ENCODE peak calls at places on chromosome 19, in ten cellular contexts. One of them, this sample, is unnamed.

GRCh38 chr19:54179921-54180452 is 7.0 kb upstream of the TMC4 start:
- DNase-seq in aorta: peak; percentile 35
- DNase-seq in GM23248: peak; percentile 39
- DNase-seq in GM23338: peak; percentile 98
- DNase-seq in heart left ventricle: no peak
- DNase-seq in body of pancreas: no peak
- DNase-seq in thoracic aorta: no peak
- DNase-seq in transverse colon: peak; percentile 79
- DNase-seq in lower lobe of right lung: peak; percentile 47
- DNase-seq in kidney: peak; percentile 84
- DNase-seq in this sample: no peak

GRCh38 chr19:36849701-36850645 is 703 bp upstream of the ZNF345 start:
- DNase-seq in aorta: peak; percentile 96
- DNase-seq in GM23248: peak; percentile 96
- DNase-seq in body of pancreas: peak; percentile 87
- DNase-seq in kidney: peak; percentile 96
- DNase-seq in lower lobe of right lung: peak; percentile 95
- DNase-seq in heart left ventricle: peak; percentile 95
- DNase-seq in GM23338: peak; percentile 96
- DNase-seq in transverse colon: peak; percentile 93
- DNase-seq in thoracic aorta: peak; percentile 80
- DNase-seq in this sample: peak; percentile 64

GRCh38 chr19:13132471-13133166 is 14.6 kb downstream of the NACC1 start:
- DNase-seq in thoracic aorta: no peak
- DNase-seq in transverse colon: no peak
- DNase-seq in lower lobe of right lung: no peak
- DNase-seq in aorta: no peak
- DNase-seq in GM23338: no peak
- DNase-seq in body of pancreas: no peak
- DNase-seq in kidney: no peak
- DNase-seq in GM23248: peak; percentile 96
- DNase-seq in heart left ventricle: no peak
- DNase-seq in this sample: no peak

GRCh38 chr19:29541473-29542253 is 15.9 kb downstream of the VSTM2B start:
- DNase-seq in body of pancreas: no peak
- DNase-seq in GM23338: no peak
- DNase-seq in GM23248: no peak
- DNase-seq in lower lobe of right lung: no peak
- DNase-seq in transverse colon: no peak
- DNase-seq in kidney: no peak
- DNase-seq in thoracic aorta: no peak
- DNase-seq in heart left ventricle: no peak
- DNase-seq in aorta: no peak
- DNase-seq in this sample: no peak

GRCh38 chr19:45202637-45203036 is 24.1 kb downstream of the BLOC1S3 start:
- DNase-seq in body of pancreas: no peak
- DNase-seq in heart left ventricle: no peak
- DNase-seq in transverse colon: no peak
- DNase-seq in thoracic aorta: no peak
- DNase-seq in aorta: no peak
- DNase-seq in GM23338: no peak
- DNase-seq in lower lobe of right lung: no peak
- DNase-seq in kidney: no peak
- DNase-seq in GM23248: no peak
- DNase-seq in this sample: no peak

GRCh38 chr19:53965091-53965490 is 2.4 kb downstream of the CACNG8 start:
- DNase-seq in GM23338: no peak
- DNase-seq in transverse colon: no peak
- DNase-seq in lower lobe of right lung: no peak
- DNase-seq in thoracic aorta: no peak
- DNase-seq in kidney: no peak
- DNase-seq in heart left ventricle: no peak
- DNase-seq in body of pancreas: no peak
- DNase-seq in GM23248: no peak
- DNase-seq in aorta: no peak
- DNase-seq in this sample: no peak

GRCh38 chr19:30089086-30089665 is 147.1 kb downstream of the URI1 start:
- DNase-seq in heart left ventricle: no peak
- DNase-seq in body of pancreas: no peak
- DNase-seq in GM23338: no peak
- DNase-seq in kidney: peak; percentile 46
- DNase-seq in aorta: no peak
- DNase-seq in GM23248: no peak
- DNase-seq in lower lobe of right lung: no peak
- DNase-seq in transverse colon: no peak
- DNase-seq in thoracic aorta: no peak
- DNase-seq in this sample: no peak

GRCh38 chr19:37938379-37938778 is 31.4 kb downstream of the SIPA1L3 start:
- DNase-seq in GM23248: no peak
- DNase-seq in aorta: no peak
- DNase-seq in body of pancreas: no peak
- DNase-seq in lower lobe of right lung: no peak
- DNase-seq in heart left ventricle: no peak
- DNase-seq in kidney: no peak
- DNase-seq in transverse colon: no peak
- DNase-seq in GM23338: no peak
- DNase-seq in thoracic aorta: no peak
- DNase-seq in this sample: peak; percentile 21

GRCh38 chr19:3508771-3509535 is 2.8 kb downstream of the FZR1 start:
- DNase-seq in GM23248: peak; percentile 18
- DNase-seq in transverse colon: no peak
- DNase-seq in lower lobe of right lung: no peak
- DNase-seq in GM23338: no peak
- DNase-seq in body of pancreas: no peak
- DNase-seq in kidney: no peak
- DNase-seq in thoracic aorta: no peak
- DNase-seq in heart left ventricle: no peak
- DNase-seq in aorta: no peak
- DNase-seq in this sample: no peak

GRCh38 chr19:47523473-47523872 is 8.6 kb upstream of the NAPA start:
- DNase-seq in lower lobe of right lung: no peak
- DNase-seq in GM23338: no peak
- DNase-seq in aorta: no peak
- DNase-seq in heart left ventricle: peak; percentile 61
- DNase-seq in kidney: no peak
- DNase-seq in transverse colon: peak; percentile 58
- DNase-seq in GM23248: no peak
- DNase-seq in thoracic aorta: no peak
- DNase-seq in body of pancreas: no peak
- DNase-seq in this sample: no peak

GRCh38 chr19:43651758-43652545 is 12.3 kb upstream of the CADM4 start:
- DNase-seq in body of pancreas: peak; percentile 77
- DNase-seq in GM23248: peak; percentile 78
- DNase-seq in lower lobe of right lung: no peak
- DNase-seq in aorta: no peak
- DNase-seq in heart left ventricle: peak; percentile 62
- DNase-seq in kidney: no peak
- DNase-seq in transverse colon: peak; percentile 65
- DNase-seq in thoracic aorta: no peak
- DNase-seq in GM23338: peak; percentile 88
- DNase-seq in this sample: peak; percentile 80

GRCh38 chr19:19652482-19653295 is 9.2 kb upstream of the GMIP start:
- DNase-seq in body of pancreas: no peak
- DNase-seq in GM23248: peak; percentile 25
- DNase-seq in transverse colon: no peak
- DNase-seq in GM23338: no peak
- DNase-seq in thoracic aorta: no peak
- DNase-seq in aorta: no peak
- DNase-seq in lower lobe of right lung: no peak
- DNase-seq in kidney: no peak
- DNase-seq in heart left ventricle: no peak
- DNase-seq in this sample: no peak

GRCh38 chr19:45528149-45528743 is 21.0 kb downstream of the VASP start:
- DNase-seq in aorta: no peak
- DNase-seq in heart left ventricle: no peak
- DNase-seq in thoracic aorta: no peak
- DNase-seq in kidney: peak; percentile 78
- DNase-seq in GM23338: peak; percentile 85
- DNase-seq in GM23248: peak; percentile 42
- DNase-seq in lower lobe of right lung: no peak
- DNase-seq in body of pancreas: peak; percentile 39
- DNase-seq in transverse colon: no peak
- DNase-seq in this sample: no peak

DNA sequence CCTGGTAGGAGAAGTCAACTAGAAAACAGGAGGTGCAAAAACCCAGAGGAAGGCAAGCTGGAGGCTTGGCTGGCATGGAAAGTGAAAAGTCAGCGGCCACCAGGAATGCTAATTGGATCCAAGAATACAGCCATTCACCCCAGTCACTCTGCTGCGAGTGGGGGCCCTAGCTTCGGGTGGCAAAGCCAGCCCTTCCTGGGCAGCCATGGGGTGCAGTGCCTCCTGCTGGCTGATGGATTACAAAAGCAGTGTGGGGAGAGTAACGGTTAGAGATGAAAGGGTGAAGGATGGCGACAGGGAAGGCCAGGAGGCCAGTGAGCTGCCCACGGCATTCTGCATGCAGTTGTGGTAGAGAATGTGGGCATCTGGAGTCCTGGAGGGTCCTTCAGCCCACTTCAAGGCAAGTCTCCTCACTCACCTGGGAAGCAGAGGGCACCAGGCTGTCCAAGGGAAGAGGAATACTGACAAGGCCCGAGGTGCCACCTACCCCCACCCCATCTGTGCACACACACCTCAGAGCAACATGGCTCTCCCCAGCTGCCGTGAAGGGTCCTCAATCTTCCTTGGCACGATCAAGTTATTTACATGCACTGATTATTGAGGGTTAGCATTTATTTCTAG is 20.3 kb upstream of the EPHX3 start:
- DNase-seq in GM23248: peak; percentile 77
- DNase-seq in lower lobe of right lung: no peak
- DNase-seq in transverse colon: no peak
- DNase-seq in heart left ventricle: no peak
- DNase-seq in body of pancreas: no peak
- DNase-seq in thoracic aorta: no peak
- DNase-seq in GM23338: peak; percentile 46
- DNase-seq in aorta: peak; percentile 81
- DNase-seq in kidney: peak; percentile 76
- DNase-seq in this sample: no peak
- H3K4me1 ChIP-seq in GM23248: peaks cover 41% of the 10 kb centered on the region
- H3K4me1 ChIP-seq in lower lobe of right lung: peaks cover 60% of the 10 kb centered on the region
- H3K4me1 ChIP-seq in transverse colon: peaks cover 56% of the 10 kb centered on the region
- H3K4me1 ChIP-seq in heart left ventricle: peaks cover 67% of the 10 kb centered on the region
- H3K4me1 ChIP-seq in body of pancreas: peaks cover 53% of the 10 kb centered on the region
- H3K4me1 ChIP-seq in thoracic aorta: peaks cover 65% of the 10 kb centered on the region
- H3K4me1 ChIP-seq in GM23338: peaks cover 6% of the 10 kb centered on the region
- H3K4me1 ChIP-seq in aorta: no peaks in the 10 kb centered on the region
- H3K4me1 ChIP-seq in kidney: peaks cover 22% of the 10 kb centered on the region
- H3K4me1 ChIP-seq in this sample: no peaks in the 10 kb centered on the region

GRCh38 chr19:35051796-35052195 is 10.3 kb downstream of the HPN start:
- DNase-seq in body of pancreas: no peak
- DNase-seq in aorta: no peak
- DNase-seq in kidney: no peak
- DNase-seq in heart left ventricle: no peak
- DNase-seq in lower lobe of right lung: peak; percentile 9
- DNase-seq in thoracic aorta: no peak
- DNase-seq in GM23248: no peak
- DNase-seq in GM23338: no peak
- DNase-seq in transverse colon: no peak
- DNase-seq in this sample: no peak
- H3K4me1 ChIP-seq in body of pancreas: peaks cover 34% of the 10 kb centered on the region
- H3K4me1 ChIP-seq in aorta: no peaks in the 10 kb centered on the region
- H3K4me1 ChIP-seq in kidney: peaks cover 3% of the 10 kb centered on the region
- H3K4me1 ChIP-seq in heart left ventricle: peaks cover 17% of the 10 kb centered on the region
- H3K4me1 ChIP-seq in lower lobe of right lung: no peaks in the 10 kb centered on the region
- H3K4me1 ChIP-seq in thoracic aorta: no peaks in the 10 kb centered on the region
- H3K4me1 ChIP-seq in GM23248: no peaks in the 10 kb centered on the region
- H3K4me1 ChIP-seq in GM23338: peaks cover 5% of the 10 kb centered on the region
- H3K4me1 ChIP-seq in transverse colon: no peaks in the 10 kb centered on the region
- H3K4me1 ChIP-seq in this sample: no peaks in the 10 kb centered on the region

GRCh38 chr19:1261512-1261862 is 7.6 kb upstream of the CIRBP start:
- DNase-seq in thoracic aorta: no peak
- DNase-seq in GM23248: peak; percentile 63
- DNase-seq in transverse colon: peak; percentile 46
- DNase-seq in body of pancreas: no peak
- DNase-seq in GM23338: peak; percentile 88
- DNase-seq in heart left ventricle: no peak
- DNase-seq in kidney: peak; percentile 86
- DNase-seq in aorta: no peak
- DNase-seq in lower lobe of right lung: peak; percentile 61
- DNase-seq in this sample: no peak

GRCh38 chr19:1261863-1262686 is 7.1 kb upstream of the CIRBP start:
- DNase-seq in heart left ventricle: peak; percentile 79
- DNase-seq in lower lobe of right lung: peak; percentile 91
- DNase-seq in transverse colon: peak; percentile 94
- DNase-seq in body of pancreas: peak; percentile 97
- DNase-seq in thoracic aorta: peak; percentile 74
- DNase-seq in GM23248: peak; percentile 85
- DNase-seq in GM23338: no peak
- DNase-seq in aorta: peak; percentile 88
- DNase-seq in kidney: peak; percentile 97
- DNase-seq in this sample: no peak

GRCh38 chr19:1260749-1261511 is 8.2 kb upstream of the CIRBP start:
- DNase-seq in kidney: peak; percentile 99
- DNase-seq in GM23248: peak; percentile 99
- DNase-seq in heart left ventricle: peak; percentile 98
- DNase-seq in transverse colon: peak; percentile 98
- DNase-seq in GM23338: peak; percentile 97
- DNase-seq in body of pancreas: peak; percentile 97
- DNase-seq in aorta: peak; percentile 98
- DNase-seq in lower lobe of right lung: peak; percentile 97
- DNase-seq in thoracic aorta: no peak
- DNase-seq in this sample: peak; percentile 99

GRCh38 chr19:1263198-1263597 is 5.9 kb upstream of the CIRBP start:
- DNase-seq in kidney: peak; percentile 80
- DNase-seq in heart left ventricle: no peak
- DNase-seq in aorta: peak; percentile 56
- DNase-seq in transverse colon: no peak
- DNase-seq in GM23248: no peak
- DNase-seq in GM23338: no peak
- DNase-seq in lower lobe of right lung: no peak
- DNase-seq in body of pancreas: no peak
- DNase-seq in thoracic aorta: no peak
- DNase-seq in this sample: no peak

DNA sequence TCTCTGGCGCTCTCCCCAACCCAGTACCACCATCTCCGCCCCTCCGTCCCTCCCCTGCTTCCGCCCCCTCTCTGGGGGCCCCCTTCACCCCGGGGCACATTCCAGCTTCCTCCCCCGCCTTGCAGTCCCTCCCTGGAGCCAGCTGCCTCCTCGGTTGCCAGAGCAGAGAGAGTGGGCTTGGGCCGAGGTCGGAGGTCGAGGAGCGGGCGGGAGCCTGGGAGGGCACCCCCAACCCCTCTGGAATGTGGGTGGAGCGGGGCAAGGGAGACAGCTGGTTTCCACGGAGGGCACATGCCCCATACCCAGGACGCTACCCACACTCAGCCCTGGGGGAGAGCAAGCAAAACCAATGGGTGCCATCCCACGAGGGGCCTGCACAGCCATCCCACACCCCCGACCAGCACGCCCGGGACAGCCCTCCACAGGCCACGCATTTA is 6.4 kb upstream of the CIRBP start:
- DNase-seq in lower lobe of right lung: no peak
- DNase-seq in body of pancreas: no peak
- DNase-seq in aorta: peak; percentile 59
- DNase-seq in kidney: peak; percentile 90
- DNase-seq in GM23338: peak; percentile 64
- DNase-seq in heart left ventricle: no peak
- DNase-seq in thoracic aorta: no peak
- DNase-seq in transverse colon: peak; percentile 25
- DNase-seq in GM23248: no peak
- DNase-seq in this sample: no peak
- H3K4me1 ChIP-seq in lower lobe of right lung: peaks cover 81% of the 10 kb centered on the region
- H3K4me1 ChIP-seq in body of pancreas: peaks cover 90% of the 10 kb centered on the region
- H3K4me1 ChIP-seq in aorta: peaks cover 2% of the 10 kb centered on the region
- H3K4me1 ChIP-seq in kidney: peaks cover 39% of the 10 kb centered on the region
- H3K4me1 ChIP-seq in GM23338: peaks cover 58% of the 10 kb centered on the region
- H3K4me1 ChIP-seq in heart left ventricle: peaks cover 74% of the 10 kb centered on the region
- H3K4me1 ChIP-seq in thoracic aorta: peaks cover 81% of the 10 kb centered on the region
- H3K4me1 ChIP-seq in transverse colon: peaks cover 81% of the 10 kb centered on the region
- H3K4me1 ChIP-seq in GM23248: peaks cover 49% of the 10 kb centered on the region
- H3K4me1 ChIP-seq in this sample: peaks cover 36% of the 10 kb centered on the region

GRCh38 chr19:32174386-32175113 is 170.9 kb upstream of the ZNF507 start:
- DNase-seq in GM23338: no peak
- DNase-seq in body of pancreas: no peak
- DNase-seq in aorta: no peak
- DNase-seq in lower lobe of right lung: no peak
- DNase-seq in transverse colon: no peak
- DNase-seq in heart left ventricle: no peak
- DNase-seq in kidney: no peak
- DNase-seq in GM23248: no peak
- DNase-seq in thoracic aorta: no peak
- DNase-seq in this sample: no peak
- H3K4me1 ChIP-seq in GM23338: no peaks in the 10 kb centered on the region
- H3K4me1 ChIP-seq in body of pancreas: no peaks in the 10 kb centered on the region
- H3K4me1 ChIP-seq in aorta: no peaks in the 10 kb centered on the region
- H3K4me1 ChIP-seq in lower lobe of right lung: no peaks in the 10 kb centered on the region
- H3K4me1 ChIP-seq in transverse colon: no peaks in the 10 kb centered on the region
- H3K4me1 ChIP-seq in heart left ventricle: no peaks in the 10 kb centered on the region
- H3K4me1 ChIP-seq in kidney: no peaks in the 10 kb centered on the region
- H3K4me1 ChIP-seq in GM23248: no peaks in the 10 kb centered on the region
- H3K4me1 ChIP-seq in thoracic aorta: no peaks in the 10 kb centered on the region
- H3K4me1 ChIP-seq in this sample: no peaks in the 10 kb centered on the region